ENCODE peak calls at places on chromosomes 3 and 15, in four cellular contexts. P is Karpas-422, U is aorta, I is cardiac muscle cell. S is an unnamed sample.

GRCh38 chr3:169112153-169112892 is 551.2 kb downstream of the MECOM start:
- DNase-seq in P (no peak), U (no peak), I (peak; percentile 82), S (no peak)

GRCh38 chr3:15610083-15610482 is 8.5 kb downstream of the BTD start:
- DNase-seq in P (no peak), U (no peak), I (peak; percentile 91), S (no peak)

GRCh38 chr15:28912422-28912821 is 26.6 kb downstream of the APBA2 start:
- DNase-seq in P (no peak), U (peak; percentile 29), I (peak; percentile 38), S (no peak)

GRCh38 chr3:134666466-134666865 is 15.6 kb upstream of the KY start:
- DNase-seq in P (no peak), U (no peak), I (peak; percentile 51), S (no peak)

GRCh38 chr15:47817825-47818681 is 100.7 kb downstream of the SEMA6D start:
- DNase-seq in P (no peak), U (no peak), I (no peak), S (no peak)

GRCh38 chr15:95528920-95529319 is 801.6 kb upstream of the NR2F2 start:
- DNase-seq in P (no peak), U (no peak), I (no peak), S (no peak)

GRCh38 chr15:61182955-61183354 is 46.1 kb downstream of the RORA start:
- DNase-seq in P (no peak), U (no peak), I (peak; percentile 28), S (no peak)

GRCh38 chr3:85589145-85589544 is 630.4 kb downstream of the CADM2 start:
- DNase-seq in P (no peak), U (no peak), I (peak; percentile 2), S (no peak)

GRCh38 chr15:68310178-68310810 is 32.7 kb downstream of the FEM1B start:
- DNase-seq in P (no peak), U (no peak), I (no peak), S (peak; percentile 69)

GRCh38 chr3:55440406-55440708 is 46.7 kb downstream of the WNT5A start:
- DNase-seq in P (no peak), U (no peak), I (no peak), S (no peak)

GRCh38 chr3:13452490-13453335 is 27.4 kb upstream of the HDAC11 start:
- DNase-seq in P (peak; percentile 84), U (peak; percentile 48), I (peak; percentile 68), S (peak; percentile 57)

GRCh38 chr3:194058189-194058571 is 77.8 kb upstream of the HES1 start:
- DNase-seq in P (peak; percentile 84), U (peak; percentile 76), I (peak; percentile 64), S (peak; percentile 72)

GRCh38 chr3:142275856-142276255 is 50.5 kb upstream of the GK5 start:
- DNase-seq in P (no peak), U (no peak), I (peak; percentile 96), S (no peak)

GRCh38 chr3:2713923-2714322 is 396.3 kb downstream of the IL5RA start:
- DNase-seq in P (peak; percentile 67), U (no peak), I (no peak), S (peak; percentile 27)

GRCh38 chr3:143644370-143645089 is 203.7 kb downstream of the SLC9A9 start:
- DNase-seq in P (peak; percentile 88), U (no peak), I (peak; percentile 90), S (peak; percentile 72)

GRCh38 chr3:127273196-127273595 is 14.7 kb downstream of the PRR20G start:
- DNase-seq in P (no peak), U (no peak), I (no peak), S (no peak)

GRCh38 chr3:196499807-196500524 is 3.6 kb downstream of the RNF168 start:
- DNase-seq in P (no peak), U (no peak), I (no peak), S (no peak)

GRCh38 chr3:108202834-108203233 is 19.4 kb downstream of the IFT57 start:
- DNase-seq in P (no peak), U (no peak), I (no peak), S (no peak)

GRCh38 chr3:51319271-51319670 is 65.8 kb upstream of the MANF start:
- DNase-seq in P (no peak), U (no peak), I (no peak), S (no peak)

GRCh38 chr3:149964296-149964695 is 6.4 kb downstream of the PFN2 start:
- DNase-seq in P (no peak), U (no peak), I (peak; percentile 80), S (no peak)

GRCh38 chr3:138137901-138138300 is 5.7 kb upstream of the A4GNT start:
- DNase-seq in P (no peak), U (no peak), I (no peak), S (no peak)

GRCh38 chr15:74442063-74442462 is 8.3 kb upstream of the SEMA7A start:
- DNase-seq in P (no peak), U (no peak), I (no peak), S (no peak)

GRCh38 chr15:35439291-35439690 is 106.7 kb downstream of the DPH6 start:
- DNase-seq in P (no peak), U (no peak), I (peak; percentile 83), S (no peak)

GRCh38 chr3:46661776-46662766 is 31.4 kb downstream of the ALS2CL start:
- DNase-seq in P (no peak), U (no peak), I (no peak), S (peak; percentile 9)

GRCh38 chr3:127709320-127710060 is 36.7 kb downstream of the ABTB1 start:
- DNase-seq in P (no peak), U (peak; percentile 21), I (no peak), S (no peak)

GRCh38 chr3:52311567-52312119 is 4.5 kb upstream of the DNAH1 start:
- DNase-seq in P (no peak), U (no peak), I (no peak), S (no peak)

GRCh38 chr3:109152326-109152725 is 15.8 kb downstream of the C3orf85 start:
- DNase-seq in P (no peak), U (no peak), I (no peak), S (no peak)

GRCh38 chr15:27889258-27889657 is 209.9 kb downstream of the OCA2 start:
- DNase-seq in P (no peak), U (no peak), I (no peak), S (no peak)

GRCh38 chr3:153599685-153600084 is 437.7 kb downstream of the RAP2B start:
- DNase-seq in P (no peak), U (peak; percentile 69), I (peak; percentile 92), S (no peak)

GRCh38 chr3:52070724-52071621 is 14.6 kb upstream of the DUSP7 start:
- DNase-seq in P (peak; percentile 73), U (peak; percentile 74), I (no peak), S (no peak)

GRCh38 chr3:147130461-147130860 is 275.9 kb downstream of the ZIC4 start:
- DNase-seq in P (no peak), U (no peak), I (no peak), S (no peak)